ENCODE peak calls at places on chromosomes 5 and 9, in ten cellular contexts. O is nucleus accumbens; K is effector memory CD4-positive, alpha-beta T cell; V is ovary; A is NCI-H146; Q is NCI-H82; S is stimulated activated CD4-positive, alpha-beta T cell treated with anti-CD3 and anti-CD28 coated beads, TNF-alpha, amount 100 ng/mL, for 1 hour; D is dorsolateral prefrontal cortex; W is ACHN; J is stimulated activated CD8-positive, alpha-beta memory T cell treated with anti-CD3 and anti-CD28 coated beads, Interleukin-4, amount 100 ng/mL, for 24 hours. P is an unnamed sample.
A peak's percentile ranks its signal among the peaks of the same experiment; 100 is the strongest.

GRCh38 chr5:135609981-135610380 is 31.2 kb upstream of the CXCL14 start:
- DNase-seq in O (no peak), K (no peak), V (no peak), A (no peak), Q (no peak), S (no peak), D (no peak), W (no peak), J (no peak), P (no peak)

GRCh38 chr5:54415147-54415546 is 40.4 kb upstream of the HSPB3 start:
- DNase-seq in O (no peak), K (no peak), V (no peak), A (no peak), Q (no peak), S (no peak), D (no peak), W (no peak), J (no peak), P (no peak)

GRCh38 chr5:54835642-54836041 is 149.8 kb downstream of the ESM1 start:
- DNase-seq in O (no peak), K (no peak), V (no peak), A (no peak), Q (no peak), S (no peak), D (no peak), W (no peak), J (no peak), P (no peak)

GRCh38 chr9:33517373-33517772 is 6.7 kb upstream of the ANKRD18B start:
- DNase-seq in O (no peak), K (no peak), V (no peak), A (peak; percentile 67), Q (peak; percentile 70), S (no peak), D (no peak), W (peak; percentile 57), J (no peak), P (no peak)

GRCh38 chr9:20551236-20551635 is 71.1 kb downstream of the MLLT3 start:
- DNase-seq in O (no peak), K (no peak), V (no peak), A (no peak), Q (no peak), S (no peak), D (no peak), W (no peak), J (no peak), P (no peak)

GRCh38 chr5:53339962-53340540 is 140.4 kb upstream of the FST start:
- DNase-seq in O (no peak), K (no peak), V (no peak), A (no peak), Q (no peak), S (no peak), D (no peak), W (no peak), J (no peak), P (no peak)

GRCh38 chr9:136648746-136649145 is 14.0 kb upstream of the EGFL7 start:
- DNase-seq in O (no peak), K (no peak), V (no peak), A (no peak), Q (no peak), S (no peak), D (no peak), W (no peak), J (no peak), P (no peak)

GRCh38 chr5:36435516-36435915 is 133.8 kb upstream of the RANBP3L start:
- DNase-seq in O (no peak), K (no peak), V (no peak), A (no peak), Q (no peak), S (no peak), D (no peak), W (no peak), J (no peak), P (no peak)

GRCh38 chr5:111163000-111163399 is 61.2 kb upstream of the CAMK4 start:
- DNase-seq in O (no peak), K (no peak), V (no peak), A (no peak), Q (no peak), S (no peak), D (no peak), W (no peak), J (no peak), P (no peak)

GRCh38 chr9:131660466-131661405 is 79.1 kb downstream of the RAPGEF1 start:
- DNase-seq in O (no peak), K (no peak), V (no peak), A (peak; percentile 56), Q (no peak), S (no peak), D (no peak), W (no peak), J (no peak), P (no peak)

GRCh38 chr5:90557871-90558270 is 726 bp upstream of the ADGRV1 start:
- DNase-seq in O (no peak), K (no peak), V (no peak), A (peak; percentile 37), Q (peak; percentile 49), S (no peak), D (no peak), W (no peak), J (no peak), P (no peak)

GRCh38 chr9:77729177-77729576 is 81.1 kb upstream of the GNA14 start:
- DNase-seq in O (no peak), K (no peak), V (no peak), A (no peak), Q (no peak), S (no peak), D (no peak), W (no peak), J (no peak), P (no peak)

GRCh38 chr5:54547711-54548250 is 30.2 kb downstream of the SNX18 start:
- DNase-seq in O (no peak), K (no peak), V (peak; percentile 63), A (no peak), Q (peak; percentile 44), S (no peak), D (no peak), W (no peak), J (no peak), P (no peak)

GRCh38 chr9:4262735-4263141 is 37.1 kb downstream of the GLIS3 start:
- DNase-seq in O (no peak), K (no peak), V (no peak), A (no peak), Q (no peak), S (no peak), D (no peak), W (peak; percentile 94), J (no peak), P (no peak)

GRCh38 chr5:143635146-143635752 is 176.7 kb upstream of the HMHB1 start:
- DNase-seq in O (no peak), K (no peak), V (no peak), A (no peak), Q (no peak), S (no peak), D (no peak), W (no peak), J (no peak), P (no peak)

GRCh38 chr9:36802171-36802920 is 229.7 kb downstream of the MELK start:
- DNase-seq in O (peak; percentile 68), K (no peak), V (no peak), A (peak; percentile 45), Q (no peak), S (no peak), D (peak; percentile 72), W (no peak), J (no peak), P (no peak)

P was measured in aorta.